ENCODE peak calls at places on chromosomes 3 and 15, in six cellular contexts. One of them, this sample, is unnamed.

GRCh38 chr15:81105521-81105920 is 28.5 kb upstream of the CFAP161 start:
- DNase-seq in fibroblast of the aortic adventitia: no peak
- DNase-seq in AG04450: no peak
- DNase-seq in A549: no peak
- DNase-seq in CD14-positive monocyte: no peak
- DNase-seq in Calu3: no peak
- DNase-seq in this sample: no peak

GRCh38 chr3:135352213-135352612 is 557.2 kb downstream of the EPHB1 start:
- DNase-seq in fibroblast of the aortic adventitia: no peak
- DNase-seq in AG04450: no peak
- DNase-seq in A549: no peak
- DNase-seq in CD14-positive monocyte: no peak
- DNase-seq in Calu3: no peak
- DNase-seq in this sample: no peak

GRCh38 chr15:52095597-52096262 is 16.8 kb downstream of the BCL2L10 start:
- DNase-seq in fibroblast of the aortic adventitia: peak
- DNase-seq in AG04450: peak
- DNase-seq in A549: peak
- DNase-seq in CD14-positive monocyte: no peak
- DNase-seq in Calu3: no peak
- DNase-seq in this sample: no peak

GRCh38 chr3:65922441-65922840 is 116.3 kb downstream of the MAGI1 start:
- DNase-seq in fibroblast of the aortic adventitia: no peak
- DNase-seq in AG04450: peak
- DNase-seq in A549: no peak
- DNase-seq in CD14-positive monocyte: no peak
- DNase-seq in Calu3: no peak
- DNase-seq in this sample: no peak

GRCh38 chr3:49120438-49121135 is at the start of gene USP19:
- DNase-seq in fibroblast of the aortic adventitia: peak
- DNase-seq in AG04450: peak
- DNase-seq in A549: peak
- DNase-seq in CD14-positive monocyte: peak
- DNase-seq in Calu3: peak
- DNase-seq in this sample: peak

GRCh38 chr3:128537091-128537703 is 44.2 kb upstream of the GATA2 start:
- DNase-seq in fibroblast of the aortic adventitia: no peak
- DNase-seq in AG04450: no peak
- DNase-seq in A549: peak
- DNase-seq in CD14-positive monocyte: no peak
- DNase-seq in Calu3: peak
- DNase-seq in this sample: no peak

GRCh38 chr15:79769081-79769481 is 127.7 kb downstream of the MTHFS start:
- DNase-seq in fibroblast of the aortic adventitia: peak
- DNase-seq in AG04450: no peak
- DNase-seq in A549: peak
- DNase-seq in CD14-positive monocyte: no peak
- DNase-seq in Calu3: peak
- DNase-seq in this sample: no peak

GRCh38 chr15:25469377-25469776 is 30.6 kb upstream of the UBE3A start:
- DNase-seq in fibroblast of the aortic adventitia: peak
- DNase-seq in AG04450: no peak
- DNase-seq in A549: no peak
- DNase-seq in CD14-positive monocyte: no peak
- DNase-seq in Calu3: no peak
- DNase-seq in this sample: no peak

GRCh38 chr15:41621200-41622193 is 38.7 kb upstream of the MGA start:
- DNase-seq in fibroblast of the aortic adventitia: peak
- DNase-seq in AG04450: peak
- DNase-seq in A549: peak
- DNase-seq in CD14-positive monocyte: peak
- DNase-seq in Calu3: peak
- DNase-seq in this sample: peak

GRCh38 chr3:144052275-144052674 is 80.7 kb downstream of the DIPK2A start:
- DNase-seq in fibroblast of the aortic adventitia: peak
- DNase-seq in AG04450: peak
- DNase-seq in A549: no peak
- DNase-seq in CD14-positive monocyte: no peak
- DNase-seq in Calu3: no peak
- DNase-seq in this sample: no peak

GRCh38 chr3:75224419-75224818 is 439.7 kb upstream of the FRG2C start:
- DNase-seq in fibroblast of the aortic adventitia: no peak
- DNase-seq in AG04450: no peak
- DNase-seq in A549: no peak
- DNase-seq in CD14-positive monocyte: no peak
- DNase-seq in Calu3: no peak
- DNase-seq in this sample: no peak

GRCh38 chr15:56428821-56429458 is 36.0 kb downstream of the MNS1 start:
- DNase-seq in fibroblast of the aortic adventitia: peak
- DNase-seq in AG04450: peak
- DNase-seq in A549: peak
- DNase-seq in CD14-positive monocyte: no peak
- DNase-seq in Calu3: no peak
- DNase-seq in this sample: no peak

GRCh38 chr3:114758828-114759709 is 388.0 kb downstream of the ZBTB20 start:
- DNase-seq in fibroblast of the aortic adventitia: peak
- DNase-seq in AG04450: peak
- DNase-seq in A549: peak
- DNase-seq in CD14-positive monocyte: no peak
- DNase-seq in Calu3: no peak
- DNase-seq in this sample: no peak

GRCh38 chr3:28053759-28054158 is 187.7 kb upstream of the CMC1 start:
- DNase-seq in fibroblast of the aortic adventitia: peak
- DNase-seq in AG04450: no peak
- DNase-seq in A549: peak
- DNase-seq in CD14-positive monocyte: no peak
- DNase-seq in Calu3: no peak
- DNase-seq in this sample: no peak

GRCh38 chr3:12005951-12006625 is 1.9 kb downstream of the SYN2 start:
- DNase-seq in fibroblast of the aortic adventitia: no peak
- DNase-seq in AG04450: no peak
- DNase-seq in A549: no peak
- DNase-seq in CD14-positive monocyte: no peak
- DNase-seq in Calu3: no peak
- DNase-seq in this sample: no peak

GRCh38 chr3:196440696-196441095 is 8.5 kb upstream of the UBXN7 start:
- DNase-seq in fibroblast of the aortic adventitia: peak
- DNase-seq in AG04450: no peak
- DNase-seq in A549: no peak
- DNase-seq in CD14-positive monocyte: no peak
- DNase-seq in Calu3: no peak
- DNase-seq in this sample: no peak

GRCh38 chr3:194145702-194146101 is 9.8 kb downstream of the HES1 start:
- DNase-seq in fibroblast of the aortic adventitia: no peak
- DNase-seq in AG04450: no peak
- DNase-seq in A549: no peak
- DNase-seq in CD14-positive monocyte: no peak
- DNase-seq in Calu3: no peak
- DNase-seq in this sample: no peak

GRCh38 chr3:72698154-72698917 is 149.9 kb downstream of the SHQ1 start:
- DNase-seq in fibroblast of the aortic adventitia: no peak
- DNase-seq in AG04450: no peak
- DNase-seq in A549: no peak
- DNase-seq in CD14-positive monocyte: no peak
- DNase-seq in Calu3: no peak
- DNase-seq in this sample: no peak

GRCh38 chr15:57436166-57436565 is 59.9 kb downstream of the CGNL1 start:
- DNase-seq in fibroblast of the aortic adventitia: peak
- DNase-seq in AG04450: no peak
- DNase-seq in A549: no peak
- DNase-seq in CD14-positive monocyte: no peak
- DNase-seq in Calu3: no peak
- DNase-seq in this sample: no peak

GRCh38 chr3:110567032-110567431 is 504.6 kb upstream of the NECTIN3 start:
- DNase-seq in fibroblast of the aortic adventitia: no peak
- DNase-seq in AG04450: peak
- DNase-seq in A549: no peak
- DNase-seq in CD14-positive monocyte: no peak
- DNase-seq in Calu3: no peak
- DNase-seq in this sample: no peak

GRCh38 chr3:157938154-157938774 is 168.0 kb downstream of the SHOX2 start:
- DNase-seq in fibroblast of the aortic adventitia: peak
- DNase-seq in AG04450: no peak
- DNase-seq in A549: no peak
- DNase-seq in CD14-positive monocyte: no peak
- DNase-seq in Calu3: no peak
- DNase-seq in this sample: no peak

GRCh38 chr3:171876651-171877272 is 33.6 kb downstream of the TMEM212 start:
- DNase-seq in fibroblast of the aortic adventitia: peak
- DNase-seq in AG04450: peak
- DNase-seq in A549: peak
- DNase-seq in CD14-positive monocyte: no peak
- DNase-seq in Calu3: no peak
- DNase-seq in this sample: no peak

GRCh38 chr3:12803371-12803770 is 6.9 kb downstream of the CAND2 start:
- DNase-seq in fibroblast of the aortic adventitia: no peak
- DNase-seq in AG04450: no peak
- DNase-seq in A549: no peak
- DNase-seq in CD14-positive monocyte: no peak
- DNase-seq in Calu3: no peak
- DNase-seq in this sample: no peak

GRCh38 chr15:101167366-101167790 is 84.5 kb downstream of the CHSY1 start:
- DNase-seq in fibroblast of the aortic adventitia: peak
- DNase-seq in AG04450: no peak
- DNase-seq in A549: no peak
- DNase-seq in CD14-positive monocyte: no peak
- DNase-seq in Calu3: no peak
- DNase-seq in this sample: no peak
- TF ChIP-seq CTCF in fibroblast of the aortic adventitia: no peak
- TF ChIP-seq CTCF in AG04450: no peak
- TF ChIP-seq CTCF in A549: no peak
- TF ChIP-seq CTCF in CD14-positive monocyte: no peak
- TF ChIP-seq CTCF in Calu3: no peak
- TF ChIP-seq CTCF in this sample: no peak

GRCh38 chr3:9820944-9821343 is 10.9 kb downstream of the TTLL3 start:
- DNase-seq in fibroblast of the aortic adventitia: no peak
- DNase-seq in AG04450: no peak
- DNase-seq in A549: peak
- DNase-seq in CD14-positive monocyte: no peak
- DNase-seq in Calu3: no peak
- DNase-seq in this sample: no peak
- TF ChIP-seq CTCF in fibroblast of the aortic adventitia: peak
- TF ChIP-seq CTCF in AG04450: peak
- TF ChIP-seq CTCF in A549: peak
- TF ChIP-seq CTCF in CD14-positive monocyte: no peak
- TF ChIP-seq CTCF in Calu3: no peak
- TF ChIP-seq CTCF in this sample: peak

DNA sequence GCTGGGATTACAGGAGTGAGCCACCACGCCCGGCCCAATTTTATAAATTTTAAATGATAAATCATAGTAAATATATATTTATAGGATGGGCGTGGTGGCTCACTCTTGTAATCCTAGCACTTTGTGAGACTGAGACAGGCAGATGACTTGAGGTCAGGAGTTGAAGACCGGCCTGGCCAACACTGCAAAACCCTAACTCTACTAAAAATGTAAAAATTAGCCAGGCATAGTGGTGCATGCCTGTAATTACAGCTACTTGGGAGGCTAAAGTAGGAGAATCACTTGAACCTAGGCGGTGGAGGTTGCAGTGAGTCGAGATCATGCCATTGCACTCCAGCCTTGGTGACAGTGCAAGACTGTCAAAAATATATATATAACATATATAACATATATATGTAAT is 26.4 kb downstream of the MFN1 start:
- DNase-seq in fibroblast of the aortic adventitia: no peak
- DNase-seq in AG04450: no peak
- DNase-seq in A549: peak
- DNase-seq in CD14-positive monocyte: no peak
- DNase-seq in Calu3: no peak
- DNase-seq in this sample: no peak
- TF ChIP-seq CTCF in fibroblast of the aortic adventitia: no peak
- TF ChIP-seq CTCF in AG04450: peak
- TF ChIP-seq CTCF in A549: no peak
- TF ChIP-seq CTCF in CD14-positive monocyte: no peak
- TF ChIP-seq CTCF in Calu3: no peak
- TF ChIP-seq CTCF in this sample: no peak

DNA sequence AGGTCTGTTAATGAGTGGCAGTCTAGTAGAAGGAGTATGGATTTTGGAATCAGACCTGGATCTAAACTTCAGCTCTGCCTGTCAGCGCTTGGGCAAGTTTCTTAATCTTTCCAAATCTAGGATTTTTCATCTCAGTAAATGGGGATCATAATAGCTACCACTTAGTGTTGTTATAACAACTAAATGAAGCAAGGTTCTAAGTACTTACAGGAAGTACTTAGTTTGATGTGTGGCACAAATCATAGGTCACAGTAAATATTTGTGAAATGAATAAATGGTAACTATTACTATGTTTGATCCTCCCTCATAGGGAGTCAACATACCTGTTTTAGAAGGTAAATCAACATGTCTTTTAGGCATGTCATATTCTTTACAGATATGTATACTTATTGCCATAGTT is 31.4 kb downstream of the SLC49A4 start:
- DNase-seq in fibroblast of the aortic adventitia: no peak
- DNase-seq in AG04450: no peak
- DNase-seq in A549: no peak
- DNase-seq in CD14-positive monocyte: no peak
- DNase-seq in Calu3: no peak
- DNase-seq in this sample: no peak
- TF ChIP-seq CTCF in fibroblast of the aortic adventitia: no peak
- TF ChIP-seq CTCF in AG04450: no peak
- TF ChIP-seq CTCF in A549: no peak
- TF ChIP-seq CTCF in CD14-positive monocyte: no peak
- TF ChIP-seq CTCF in Calu3: no peak
- TF ChIP-seq CTCF in this sample: no peak

DNA sequence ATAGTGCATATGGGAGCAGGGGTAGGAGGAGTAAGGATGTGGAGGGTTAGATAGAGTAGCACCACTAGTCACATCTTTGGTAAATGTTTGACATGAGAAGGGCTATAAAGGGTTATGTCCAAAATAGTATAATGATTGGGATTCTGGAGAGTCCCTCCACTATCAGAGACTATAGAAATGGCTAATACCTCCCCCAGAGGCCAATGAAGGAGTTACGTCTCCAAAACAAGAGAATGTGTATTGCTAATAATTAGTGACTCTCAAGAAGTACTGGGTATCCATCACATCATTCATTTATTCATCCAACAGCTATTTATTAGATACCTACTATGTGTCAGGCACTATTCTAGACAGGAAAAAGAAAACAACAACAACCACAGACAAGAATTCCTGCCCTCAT is 203.7 kb upstream of the UMPS start:
- DNase-seq in fibroblast of the aortic adventitia: no peak
- DNase-seq in AG04450: no peak
- DNase-seq in A549: no peak
- DNase-seq in CD14-positive monocyte: no peak
- DNase-seq in Calu3: no peak
- DNase-seq in this sample: no peak
- TF ChIP-seq CTCF in fibroblast of the aortic adventitia: no peak
- TF ChIP-seq CTCF in AG04450: no peak
- TF ChIP-seq CTCF in A549: no peak
- TF ChIP-seq CTCF in CD14-positive monocyte: no peak
- TF ChIP-seq CTCF in Calu3: no peak
- TF ChIP-seq CTCF in this sample: peak

DNA sequence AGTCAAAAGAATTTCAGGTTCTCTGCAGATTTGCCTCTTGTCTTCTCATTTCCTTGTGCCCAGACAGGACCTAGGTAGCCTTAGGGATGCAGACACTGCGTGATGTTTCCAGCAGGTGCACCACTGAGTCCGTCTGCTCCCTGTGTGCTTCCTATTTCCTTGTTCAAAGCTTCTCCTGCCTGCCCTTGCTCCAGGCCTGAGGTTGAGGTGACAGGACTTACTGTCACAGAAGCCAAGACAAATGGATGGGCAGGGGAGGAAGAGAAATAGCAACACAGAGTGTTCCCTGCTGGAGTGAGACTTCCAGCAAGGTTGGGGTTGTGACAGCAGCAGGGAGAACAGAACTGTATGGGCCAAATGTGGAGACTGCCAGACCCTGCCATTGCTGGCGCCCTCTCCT is 199.4 kb downstream of the MYRIP start:
- DNase-seq in fibroblast of the aortic adventitia: no peak
- DNase-seq in AG04450: no peak
- DNase-seq in A549: no peak
- DNase-seq in CD14-positive monocyte: no peak
- DNase-seq in Calu3: no peak
- DNase-seq in this sample: no peak
- TF ChIP-seq CTCF in fibroblast of the aortic adventitia: no peak
- TF ChIP-seq CTCF in AG04450: no peak
- TF ChIP-seq CTCF in A549: no peak
- TF ChIP-seq CTCF in CD14-positive monocyte: no peak
- TF ChIP-seq CTCF in Calu3: no peak
- TF ChIP-seq CTCF in this sample: no peak